ENCODE peak calls at places on chromosomes 3 and 15, in six cellular contexts. X, P, S, W, D and M are unnamed samples.

GRCh38 chr3:147945968-147946519 is 536.9 kb downstream of the ZIC1 start:
- DNase-seq in X (no peak), P (peak), S (no peak), W (peak), D (peak), M (no peak)

GRCh38 chr3:195522254-195523023 is 20.7 kb downstream of the PPP1R2 start:
- DNase-seq in X (no peak), P (peak), S (peak), W (peak), D (no peak), M (peak)

GRCh38 chr15:82810863-82811421 is 1.5 kb downstream of the WHAMM start:
- DNase-seq in X (no peak), P (no peak), S (peak), W (peak), D (no peak), M (peak)

GRCh38 chr15:42094512-42094963 is at the start of gene PLA2G4D:
- DNase-seq in X (peak), P (no peak), S (no peak), W (no peak), D (no peak), M (no peak)

GRCh38 chr15:63041982-63042878 is at the start of gene TPM1:
- DNase-seq in X (peak), P (no peak), S (no peak), W (no peak), D (peak), M (no peak)

GRCh38 chr15:67407709-67408257 is 113.1 kb upstream of the C15orf61 start:
- DNase-seq in X (no peak), P (no peak), S (no peak), W (no peak), D (no peak), M (no peak)

GRCh38 chr3:190697901-190698300 is 164.6 kb downstream of the GMNC start:
- DNase-seq in X (no peak), P (peak), S (no peak), W (no peak), D (no peak), M (no peak)

GRCh38 chr3:188380252-188380651 is 226.3 kb downstream of the LPP start:
- DNase-seq in X (no peak), P (no peak), S (no peak), W (no peak), D (no peak), M (no peak)

GRCh38 chr15:69337133-69337532 is 38.4 kb downstream of the PAQR5 start:
- DNase-seq in X (no peak), P (peak), S (no peak), W (no peak), D (no peak), M (no peak)

GRCh38 chr15:64050281-64051092 is 4.2 kb upstream of the DAPK2 start:
- DNase-seq in X (peak), P (no peak), S (no peak), W (no peak), D (no peak), M (no peak)

GRCh38 chr3:71201939-71202338 is 381.6 kb downstream of the FOXP1 start:
- DNase-seq in X (no peak), P (no peak), S (no peak), W (no peak), D (no peak), M (no peak)

GRCh38 chr3:32334675-32335074 is 57.0 kb upstream of the CMTM7 start:
- DNase-seq in X (no peak), P (no peak), S (peak), W (no peak), D (peak), M (no peak)

GRCh38 chr3:12751548-12751947 is 7.5 kb downstream of the TMEM40 start:
- DNase-seq in X (no peak), P (no peak), S (no peak), W (no peak), D (no peak), M (no peak)

GRCh38 chr3:48598323-48599076 is 3.4 kb upstream of the COL7A1 start:
- DNase-seq in X (no peak), P (peak), S (no peak), W (peak), D (no peak), M (no peak)

GRCh38 chr3:73813291-73813977 is 188.7 kb upstream of the PDZRN3 start:
- DNase-seq in X (no peak), P (no peak), S (no peak), W (no peak), D (no peak), M (no peak)

GRCh38 chr3:34582054-34582453 is 783.6 kb downstream of the PDCD6IP start:
- DNase-seq in X (no peak), P (no peak), S (no peak), W (no peak), D (no peak), M (no peak)

GRCh38 chr3:71247221-71247947 is 336.1 kb downstream of the FOXP1 start:
- DNase-seq in X (no peak), P (no peak), S (no peak), W (no peak), D (peak), M (peak)

GRCh38 chr3:128322030-128323022 is 144.4 kb downstream of the DNAJB8 start:
- DNase-seq in X (peak), P (no peak), S (peak), W (peak), D (peak), M (peak)

GRCh38 chr3:158768361-158768787 is 33.5 kb upstream of the MFSD1 start:
- DNase-seq in X (peak), P (no peak), S (no peak), W (no peak), D (no peak), M (peak)

GRCh38 chr3:157913751-157914150 is 192.5 kb downstream of the SHOX2 start:
- DNase-seq in X (no peak), P (no peak), S (no peak), W (no peak), D (peak), M (no peak)

GRCh38 chr3:190673157-190673556 is 159.3 kb downstream of the IL1RAP start:
- DNase-seq in X (no peak), P (no peak), S (no peak), W (no peak), D (no peak), M (no peak)

GRCh38 chr3:54578417-54578816 is 349.4 kb downstream of the LRTM1 start:
- DNase-seq in X (no peak), P (no peak), S (no peak), W (no peak), D (no peak), M (no peak)

GRCh38 chr3:23669541-23670255 is 136.1 kb upstream of the UBE2E1 start:
- DNase-seq in X (no peak), P (no peak), S (no peak), W (no peak), D (no peak), M (no peak)

GRCh38 chr3:16297991-16298885 is 33.2 kb downstream of the OXNAD1 start:
- DNase-seq in X (no peak), P (no peak), S (no peak), W (no peak), D (no peak), M (no peak)

GRCh38 chr3:60577601-60578000 is 673.7 kb downstream of the FHIT start:
- DNase-seq in X (no peak), P (no peak), S (no peak), W (no peak), D (no peak), M (no peak)

GRCh38 chr15:39283531-39283930 is 297.3 kb upstream of the THBS1 start:
- DNase-seq in X (no peak), P (no peak), S (no peak), W (no peak), D (no peak), M (no peak)

GRCh38 chr3:45017826-45018225 is 8.3 kb upstream of the CLEC3B start:
- DNase-seq in X (no peak), P (no peak), S (no peak), W (no peak), D (no peak), M (no peak)

GRCh38 chr3:61778095-61778494 is 216.7 kb downstream of the PTPRG start:
- DNase-seq in X (no peak), P (no peak), S (no peak), W (no peak), D (no peak), M (no peak)

GRCh38 chr3:48997714-48998637 is 7.9 kb downstream of the P4HTM start:
- DNase-seq in X (no peak), P (no peak), S (no peak), W (no peak), D (no peak), M (no peak)

GRCh38 chr15:68447976-68448755 is 16.2 kb upstream of the ITGA11 start:
- DNase-seq in X (no peak), P (no peak), S (no peak), W (no peak), D (no peak), M (no peak)

GRCh38 chr3:156819842-156820686 is 6.1 kb upstream of the LEKR1 start:
- DNase-seq in X (no peak), P (no peak), S (no peak), W (no peak), D (no peak), M (no peak)

GRCh38 chr3:61521229-61521628 is 40.1 kb upstream of the PTPRG start:
- DNase-seq in X (no peak), P (no peak), S (no peak), W (no peak), D (no peak), M (no peak)

GRCh38 chr15:39427705-39428104 is 153.2 kb upstream of the THBS1 start:
- DNase-seq in X (no peak), P (no peak), S (no peak), W (peak), D (no peak), M (peak)

GRCh38 chr15:54580643-54581042 is 602.4 kb downstream of the UNC13C start:
- DNase-seq in X (no peak), P (no peak), S (no peak), W (no peak), D (no peak), M (no peak)

GRCh38 chr3:9508781-9509180 is 44.8 kb downstream of the LHFPL4 start:
- DNase-seq in X (no peak), P (no peak), S (no peak), W (no peak), D (no peak), M (no peak)

GRCh38 chr3:181316481-181316880 is 326.9 kb upstream of the DNAJC19 start:
- DNase-seq in X (no peak), P (no peak), S (no peak), W (peak), D (no peak), M (peak)

GRCh38 chr3:134630506-134630905 is 20.3 kb downstream of the KY start:
- DNase-seq in X (no peak), P (no peak), S (no peak), W (peak), D (no peak), M (no peak)

GRCh38 chr3:71051893-71052687 is 531.4 kb downstream of the FOXP1 start:
- DNase-seq in X (no peak), P (no peak), S (no peak), W (no peak), D (no peak), M (no peak)

GRCh38 chr15:78763796-78764241 is 47.4 kb downstream of the ADAMTS7 start:
- DNase-seq in X (peak), P (no peak), S (no peak), W (no peak), D (no peak), M (no peak)